ENCODE peak calls at places on chromosomes 13 and 19, in six cellular contexts. D is HCT116, E is adrenal gland, W is transverse colon, L is A549, B is uterus. K is an unnamed sample. For H3K4me1, the result is how much of the 10 kb centered on the place peaks cover.

GRCh38 chr13:25118371-25118770 is 22.4 kb downstream of the PABPC3 start:
- DNase-seq in D (no peak), E (no peak), W (no peak), L (no peak), B (no peak), K (no peak)

GRCh38 chr19:43224855-43225253 is 19.4 kb upstream of the PSG4 start:
- DNase-seq in D (no peak), E (no peak), W (no peak), L (no peak), B (no peak), K (no peak)

GRCh38 chr19:10655457-10656312 is 1.5 kb downstream of the ILF3 start:
- DNase-seq in D (no peak), E (peak), W (peak), L (no peak), B (no peak), K (no peak)

GRCh38 chr19:10290876-10291553 is 1.3 kb downstream of the ICAM5 start:
- DNase-seq in D (peak), E (no peak), W (peak), L (no peak), B (no peak), K (peak)

GRCh38 chr13:99123101-99124045 is 77.3 kb upstream of the UBAC2 start:
- DNase-seq in D (no peak), E (no peak), W (no peak), L (no peak), B (no peak), K (no peak)

GRCh38 chr13:59587971-59588716 is 575.6 kb downstream of the DIAPH3 start:
- DNase-seq in D (no peak), E (no peak), W (no peak), L (no peak), B (no peak), K (no peak)

GRCh38 chr19:46608178-46608577 is 7.0 kb downstream of the CALM3 start:
- DNase-seq in D (no peak), E (peak), W (peak), L (no peak), B (no peak), K (no peak)

GRCh38 chr19:36915992-36916830 is at the start of the genes ZNF568 and ZNF829:
- DNase-seq in D (no peak), E (peak), W (peak), L (peak), B (peak), K (peak)

GRCh38 chr19:383040-383439 is 25.9 kb downstream of the C2CD4C start:
- DNase-seq in D (no peak), E (no peak), W (no peak), L (no peak), B (no peak), K (peak)

GRCh38 chr19:4584670-4585460 is 25.4 kb upstream of the SEMA6B start:
- DNase-seq in D (no peak), E (peak), W (no peak), L (no peak), B (no peak), K (no peak)

GRCh38 chr19:11390933-11391680 is 7.0 kb upstream of the EPOR start:
- DNase-seq in D (no peak), E (no peak), W (no peak), L (no peak), B (no peak), K (no peak)

GRCh38 chr19:57314146-57314545 is 6.1 kb upstream of the ZNF543 start:
- DNase-seq in D (no peak), E (no peak), W (no peak), L (no peak), B (no peak), K (no peak)

GRCh38 chr19:29576761-29577661 is 29.1 kb upstream of the POP4 start:
- DNase-seq in D (no peak), E (no peak), W (no peak), L (no peak), B (no peak), K (no peak)

GRCh38 chr13:24997367-24997967 is 98.5 kb upstream of the PABPC3 start:
- DNase-seq in D (no peak), E (no peak), W (no peak), L (peak), B (no peak), K (no peak)

GRCh38 chr13:111461445-111462149 is 141.2 kb downstream of the TEX29 start:
- DNase-seq in D (no peak), E (no peak), W (no peak), L (no peak), B (no peak), K (no peak)

GRCh38 chr13:46160474-46161066 is 21.4 kb downstream of the LCP1 start:
- DNase-seq in D (peak), E (no peak), W (no peak), L (peak), B (no peak), K (no peak)

GRCh38 chr13:46160065-46160464 is 21.9 kb downstream of the LCP1 start:
- DNase-seq in D (no peak), E (no peak), W (no peak), L (no peak), B (no peak), K (no peak)

GRCh38 chr13:46154136-46154854 is 27.7 kb downstream of the LCP1 start:
- DNase-seq in D (no peak), E (no peak), W (no peak), L (no peak), B (no peak), K (no peak)

GRCh38 chr13:46158222-46158621 is 23.8 kb downstream of the LCP1 start:
- DNase-seq in D (no peak), E (no peak), W (no peak), L (no peak), B (no peak), K (no peak)

GRCh38 chr13:46158983-46159382 is 23.0 kb downstream of the LCP1 start:
- DNase-seq in D (no peak), E (no peak), W (no peak), L (no peak), B (no peak), K (no peak)
- TF ChIP-seq CTCF in D (no peak), E (no peak), W (no peak), L (no peak), B (no peak), K (no peak)

GRCh38 chr13:39123578-39123977 is 85.3 kb downstream of the NHLRC3 start:
- DNase-seq in D (no peak), E (no peak), W (no peak), L (no peak), B (no peak), K (no peak)
- TF ChIP-seq POLR2A in D (no peak), E (no peak), W (no peak), L (no peak), B (no peak), K (no peak)

DNA sequence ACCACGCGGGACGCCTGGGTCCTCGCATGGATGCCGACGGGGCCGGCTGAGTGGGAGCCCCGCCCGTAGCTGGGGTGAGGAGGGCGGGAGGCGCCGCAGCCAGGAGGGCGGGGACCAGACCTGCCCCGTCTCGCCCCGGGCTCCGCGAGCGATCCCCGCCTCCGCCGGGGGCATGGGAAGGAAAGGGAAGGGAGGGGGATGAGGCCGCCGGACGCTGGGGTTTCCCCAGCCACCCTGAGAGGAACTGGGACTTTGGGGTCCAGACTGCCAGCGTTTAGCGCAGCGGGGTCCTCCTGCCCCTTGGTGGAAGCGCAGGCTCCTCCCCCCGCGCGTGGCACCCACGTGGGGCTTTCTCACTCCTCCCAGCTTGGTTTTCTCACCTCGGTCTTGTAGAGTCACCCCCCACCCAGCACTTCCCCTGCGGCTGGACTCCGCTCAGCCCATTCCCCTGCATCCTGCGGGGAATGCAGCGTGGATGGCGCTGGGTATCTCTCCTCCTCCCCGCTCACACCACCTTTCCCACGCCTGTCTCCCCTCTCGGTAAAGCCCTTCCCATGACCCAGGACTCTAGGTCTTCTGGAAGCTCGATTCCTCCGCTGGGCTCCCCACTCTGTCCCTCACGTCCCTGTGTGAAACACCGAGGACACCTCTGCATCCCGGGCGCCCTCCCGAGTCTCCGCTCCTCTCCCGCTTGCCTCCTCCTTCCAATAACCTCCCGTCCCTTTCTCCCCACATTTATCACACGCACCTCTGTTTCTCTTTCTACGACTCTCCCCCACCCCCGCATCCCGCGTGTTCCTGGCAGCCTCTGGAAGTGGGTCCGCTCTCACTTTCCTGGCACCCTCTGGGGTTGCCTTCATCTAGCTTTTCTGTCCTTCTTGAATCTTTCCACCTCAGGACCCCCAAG is 2.1 kb downstream of the TGFB1 start:
- DNase-seq in D (no peak), E (peak), W (peak), L (peak), B (peak), K (peak)
- H3K4me1 ChIP-seq in D (under half), E (under half), W (under half), L (under half), B (under half), K (half or more)

GRCh38 chr13:30857018-30857417 is 49.1 kb upstream of the MEDAG start:
- DNase-seq in D (no peak), E (no peak), W (no peak), L (no peak), B (no peak), K (no peak)
- TF ChIP-seq CTCF in D (no peak), E (no peak), W (no peak), L (no peak), B (no peak), K (no peak)

DNA sequence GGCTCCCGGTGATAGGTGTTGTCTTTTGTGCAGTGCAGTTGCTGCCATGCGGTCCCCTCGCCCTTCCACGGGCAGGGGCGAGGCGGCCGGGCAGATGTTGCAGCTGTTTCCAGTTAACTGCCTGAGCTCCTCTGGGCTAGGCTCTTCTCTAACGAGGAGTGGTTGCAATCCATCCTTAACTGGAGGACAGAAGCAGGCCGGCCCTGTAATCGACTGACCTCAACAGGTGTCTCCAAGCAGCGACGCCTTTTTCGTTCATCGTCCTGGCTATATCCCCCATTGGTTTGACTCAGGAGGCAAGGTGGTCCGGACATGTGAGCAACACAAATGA is 1.9 kb upstream of the TSC22D1 start:
- DNase-seq in D (no peak), E (no peak), W (no peak), L (peak), B (no peak), K (no peak)
- TF ChIP-seq POLR2A in D (no peak), E (no peak), W (no peak), L (no peak), B (no peak), K (no peak)

GRCh38 chr19:3505598-3506383 is at the start of gene FZR1:
- DNase-seq in D (peak), E (peak), W (peak), L (peak), B (peak), K (peak)

GRCh38 chr19:3504723-3505122 is 1.4 kb upstream of the FZR1 start:
- DNase-seq in D (no peak), E (no peak), W (no peak), L (no peak), B (no peak), K (no peak)

GRCh38 chr19:3501780-3502179 is 1.3 kb upstream of the DOHH start:
- DNase-seq in D (no peak), E (no peak), W (no peak), L (no peak), B (no peak), K (no peak)

GRCh38 chr19:3500429-3501101 is at the start of gene DOHH:
- DNase-seq in D (peak), E (peak), W (peak), L (peak), B (peak), K (peak)

GRCh38 chr19:3503036-3503572 is 2.6 kb upstream of the DOHH start:
- DNase-seq in D (no peak), E (peak), W (no peak), L (no peak), B (no peak), K (no peak)
- H3K4me1 ChIP-seq in D (under half), E (under half), W (under half), L (under half), B (under half), K (under half)

GRCh38 chr19:2089001-2089711 is 7.0 kb downstream of the MOB3A start:
- DNase-seq in D (no peak), E (no peak), W (no peak), L (no peak), B (no peak), K (no peak)
- TF ChIP-seq CTCF in D (no peak), E (no peak), W (no peak), L (no peak), B (no peak), K (no peak)

DNA sequence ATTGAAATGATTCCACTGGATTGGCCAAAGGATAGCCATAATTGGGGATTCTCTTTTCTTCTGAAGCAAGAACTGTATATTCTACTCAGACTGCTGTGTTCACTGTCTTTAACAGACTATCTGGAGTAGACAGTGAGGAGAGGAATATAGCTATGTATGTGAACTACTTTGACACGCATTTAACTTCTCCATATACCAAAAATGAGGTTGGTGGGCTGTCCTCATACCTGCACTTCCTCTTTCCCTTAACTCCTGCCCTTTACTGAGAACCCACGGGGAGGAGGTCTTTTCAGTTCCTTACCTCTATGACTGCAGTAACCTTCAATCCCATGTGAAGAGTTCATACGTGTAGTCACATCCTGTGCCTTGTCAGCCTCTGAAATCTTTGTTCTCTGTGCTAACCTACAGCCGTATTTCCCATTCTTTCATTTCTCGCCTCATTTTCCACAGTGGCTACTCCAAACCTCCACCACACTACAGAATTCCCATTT is 305.8 kb downstream of the MTUS2 start:
- DNase-seq in D (no peak), E (no peak), W (no peak), L (no peak), B (no peak), K (no peak)
- TF ChIP-seq POLR2A in D (no peak), E (no peak), W (no peak), L (no peak), B (no peak), K (no peak)

K was measured in spleen.